ENCODE peak calls at places on chromosome 4, in nine cellular contexts. H is choroid plexus epithelial cell; W is RPMI7951; A is lower leg skin; L is posterior cingulate gyrus; S is mammary epithelial cell; Q is thyroid gland; E is stimulated activated CD4-positive, alpha-beta T cell treated with anti-CD3 and anti-CD28 coated beads, TNF-alpha, amount 100 ng/mL, for 48 hours; C is CD4-positive, alpha-beta T cell. F is an unnamed sample.

GRCh38 chr4:64417974-64418373 is 8.7 kb upstream of the TECRL start:
- DNase-seq in H (no peak), W (no peak), A (no peak), L (no peak), S (peak; percentile 1), Q (peak; percentile 20), E (no peak), C (no peak), F (peak; percentile 48)

GRCh38 chr4:174865418-174865985 is 36.5 kb upstream of the GLRA3 start:
- DNase-seq in H (no peak), W (no peak), A (no peak), L (no peak), S (no peak), Q (no peak), E (no peak), C (no peak), F (peak; percentile 15)

GRCh38 chr4:118783887-118784286 is 52.0 kb downstream of the SEC24D start:
- DNase-seq in H (peak; percentile 88), W (peak; percentile 5), A (no peak), L (no peak), S (no peak), Q (no peak), E (no peak), C (no peak), F (no peak)

GRCh38 chr4:113411496-113411938 is 350.0 kb downstream of the CAMK2D start:
- DNase-seq in H (peak; percentile 95), W (peak; percentile 76), A (peak; percentile 40), L (no peak), S (peak; percentile 95), Q (no peak), E (no peak), C (no peak), F (peak; percentile 59)

GRCh38 chr4:176671532-176671931 is 121.2 kb downstream of the VEGFC start:
- DNase-seq in H (peak; percentile 8), W (peak; percentile 44), A (no peak), L (no peak), S (no peak), Q (no peak), E (no peak), C (no peak), F (no peak)

GRCh38 chr4:152696764-152697250 is 17.0 kb upstream of the TMEM154 start:
- DNase-seq in H (peak; percentile 82), W (peak; percentile 78), A (no peak), L (no peak), S (peak; percentile 99), Q (no peak), E (peak; percentile 17), C (peak; percentile 10), F (peak; percentile 98)

GRCh38 chr4:139825523-139826014 is 159.9 kb downstream of the MGST2 start:
- DNase-seq in H (no peak), W (no peak), A (no peak), L (no peak), S (no peak), Q (no peak), E (no peak), C (no peak), F (no peak)

GRCh38 chr4:23930750-23931488 is 41.1 kb upstream of the PPARGC1A start:
- DNase-seq in H (peak; percentile 41), W (peak; percentile 78), A (peak; percentile 82), L (peak; percentile 17), S (no peak), Q (peak; percentile 97), E (no peak), C (no peak), F (no peak)

GRCh38 chr4:78298618-78299017 is 241.5 kb downstream of the FRAS1 start:
- DNase-seq in H (peak; percentile 33), W (peak; percentile 12), A (no peak), L (no peak), S (peak; percentile 19), Q (no peak), E (no peak), C (no peak), F (peak; percentile 52)

GRCh38 chr4:150385606-150386005 is 196.3 kb upstream of the MAB21L2 start:
- DNase-seq in H (peak; percentile 92), W (peak; percentile 92), A (peak; percentile 19), L (no peak), S (peak; percentile 60), Q (no peak), E (no peak), C (no peak), F (peak; percentile 82)

GRCh38 chr4:119227690-119228089 is 15.2 kb downstream of the USP53 start:
- DNase-seq in H (peak; percentile 60), W (no peak), A (no peak), L (no peak), S (no peak), Q (no peak), E (no peak), C (no peak), F (no peak)

GRCh38 chr4:138320856-138321255 is 78.7 kb upstream of the SLC7A11 start:
- DNase-seq in H (no peak), W (no peak), A (no peak), L (no peak), S (no peak), Q (no peak), E (no peak), C (no peak), F (no peak)

GRCh38 chr4:121048165-121048564 is 24.2 kb downstream of the NDNF start:
- DNase-seq in H (no peak), W (no peak), A (no peak), L (no peak), S (no peak), Q (no peak), E (no peak), C (no peak), F (no peak)

GRCh38 chr4:153138736-153139135 is 65.5 kb upstream of the TRIM2 start:
- DNase-seq in H (no peak), W (no peak), A (no peak), L (peak; percentile 17), S (no peak), Q (no peak), E (no peak), C (no peak), F (no peak)

GRCh38 chr4:3827616-3828492 is 61.7 kb downstream of the ADRA2C start:
- DNase-seq in H (peak; percentile 5), W (peak; percentile 13), A (peak; percentile 29), L (peak; percentile 69), S (no peak), Q (peak; percentile 92), E (no peak), C (no peak), F (no peak)

GRCh38 chr4:39255266-39255665 is 72.9 kb downstream of the WDR19 start:
- DNase-seq in H (peak; percentile 59), W (peak; percentile 61), A (no peak), L (no peak), S (peak; percentile 60), Q (no peak), E (no peak), C (no peak), F (peak; percentile 92)

GRCh38 chr4:102620697-102621497 is 119.7 kb downstream of the NFKB1 start:
- DNase-seq in H (peak; percentile 98), W (peak; percentile 73), A (no peak), L (no peak), S (peak; percentile 71), Q (peak; percentile 48), E (no peak), C (no peak), F (peak; percentile 91)

GRCh38 chr4:155889036-155889793 is 14.3 kb upstream of the TDO2 start:
- DNase-seq in H (peak; percentile 95), W (peak; percentile 96), A (peak; percentile 26), L (no peak), S (peak; percentile 36), Q (no peak), E (no peak), C (no peak), F (peak; percentile 82)

GRCh38 chr4:84803720-84804119 is 162.8 kb downstream of the WDFY3 start:
- DNase-seq in H (peak; percentile 17), W (no peak), A (no peak), L (no peak), S (peak; percentile 62), Q (no peak), E (no peak), C (no peak), F (peak; percentile 15)

GRCh38 chr4:177464026-177464425 is 21.8 kb upstream of the AGA start:
- DNase-seq in H (no peak), W (no peak), A (no peak), L (no peak), S (no peak), Q (no peak), E (no peak), C (no peak), F (no peak)

GRCh38 chr4:18209448-18209847 is 187.9 kb upstream of the LCORL start:
- DNase-seq in H (no peak), W (no peak), A (no peak), L (no peak), S (no peak), Q (no peak), E (no peak), C (no peak), F (no peak)

GRCh38 chr4:150337709-150338108 is 244.2 kb upstream of the MAB21L2 start:
- DNase-seq in H (peak; percentile 54), W (no peak), A (no peak), L (no peak), S (no peak), Q (no peak), E (no peak), C (no peak), F (no peak)

GRCh38 chr4:177554966-177555574 is 112.8 kb upstream of the AGA start:
- DNase-seq in H (peak; percentile 59), W (peak; percentile 20), A (no peak), L (no peak), S (peak; percentile 16), Q (no peak), E (no peak), C (no peak), F (peak; percentile 34)

GRCh38 chr4:100087743-100088142 is 102.5 kb downstream of the DDIT4L start:
- DNase-seq in H (no peak), W (no peak), A (peak; percentile 37), L (no peak), S (no peak), Q (no peak), E (no peak), C (no peak), F (peak; percentile 30)

GRCh38 chr4:188534297-188534696 is 395.1 kb downstream of the TRIML1 start:
- DNase-seq in H (no peak), W (no peak), A (no peak), L (no peak), S (no peak), Q (no peak), E (no peak), C (no peak), F (no peak)

GRCh38 chr4:629916-630641 is 4.7 kb downstream of the PDE6B start:
- DNase-seq in H (peak; percentile 4), W (no peak), A (no peak), L (no peak), S (no peak), Q (no peak), E (no peak), C (no peak), F (no peak)

GRCh38 chr4:752196-752861 is 46.7 kb downstream of the PCGF3 start:
- DNase-seq in H (peak; percentile 36), W (no peak), A (no peak), L (no peak), S (no peak), Q (no peak), E (no peak), C (no peak), F (no peak)